ENCODE peak calls at places on chromosomes 6 and 20, in four cellular contexts. H is mucosa of descending colon, O is transverse colon, D is stomach. R is an unnamed sample. For H3K4me1 and H3K36me3, the result is how much of the 10 kb centered on the place peaks cover.

GRCh38 chr6:16396497-16397319 is 158.3 kb downstream of the GMPR start:
- DNase-seq in H (no peak), O (no peak), D (no peak), R (no peak)

GRCh38 chr20:56987992-56988391 is 278.4 kb downstream of the BMP7 start:
- DNase-seq in H (no peak), O (no peak), D (no peak), R (no peak)

GRCh38 chr6:131764350-131764749 is 43.5 kb upstream of the ENPP1 start:
- DNase-seq in H (no peak), O (no peak), D (no peak), R (no peak)

GRCh38 chr20:63090682-63091571 is 84.2 kb upstream of the BHLHE23 start:
- DNase-seq in H (no peak), O (peak), D (no peak), R (no peak)

GRCh38 chr6:44237813-44238433 is 9.0 kb upstream of the HSP90AB1 start:
- DNase-seq in H (peak), O (peak), D (peak), R (peak)

GRCh38 chr6:81812416-81812815 is 59.9 kb upstream of the TENT5A start:
- DNase-seq in H (no peak), O (no peak), D (no peak), R (no peak)

GRCh38 chr6:63441266-63441956 is 121.6 kb upstream of the LGSN start:
- DNase-seq in H (no peak), O (no peak), D (no peak), R (no peak)

GRCh38 chr6:87274660-87275273 is 47.6 kb upstream of the SMIM8 start:
- DNase-seq in H (peak), O (no peak), D (no peak), R (peak)

GRCh38 chr6:33375143-33375649 is 16.4 kb upstream of the KIFC1 start:
- DNase-seq in H (peak), O (peak), D (peak), R (peak)

GRCh38 chr20:35387334-35387733 is 24.4 kb downstream of the UQCC1 start:
- DNase-seq in H (no peak), O (no peak), D (no peak), R (no peak)

GRCh38 chr20:44849712-44850111 is 35.8 kb upstream of the YWHAB start:
- DNase-seq in H (no peak), O (no peak), D (no peak), R (no peak)

DNA sequence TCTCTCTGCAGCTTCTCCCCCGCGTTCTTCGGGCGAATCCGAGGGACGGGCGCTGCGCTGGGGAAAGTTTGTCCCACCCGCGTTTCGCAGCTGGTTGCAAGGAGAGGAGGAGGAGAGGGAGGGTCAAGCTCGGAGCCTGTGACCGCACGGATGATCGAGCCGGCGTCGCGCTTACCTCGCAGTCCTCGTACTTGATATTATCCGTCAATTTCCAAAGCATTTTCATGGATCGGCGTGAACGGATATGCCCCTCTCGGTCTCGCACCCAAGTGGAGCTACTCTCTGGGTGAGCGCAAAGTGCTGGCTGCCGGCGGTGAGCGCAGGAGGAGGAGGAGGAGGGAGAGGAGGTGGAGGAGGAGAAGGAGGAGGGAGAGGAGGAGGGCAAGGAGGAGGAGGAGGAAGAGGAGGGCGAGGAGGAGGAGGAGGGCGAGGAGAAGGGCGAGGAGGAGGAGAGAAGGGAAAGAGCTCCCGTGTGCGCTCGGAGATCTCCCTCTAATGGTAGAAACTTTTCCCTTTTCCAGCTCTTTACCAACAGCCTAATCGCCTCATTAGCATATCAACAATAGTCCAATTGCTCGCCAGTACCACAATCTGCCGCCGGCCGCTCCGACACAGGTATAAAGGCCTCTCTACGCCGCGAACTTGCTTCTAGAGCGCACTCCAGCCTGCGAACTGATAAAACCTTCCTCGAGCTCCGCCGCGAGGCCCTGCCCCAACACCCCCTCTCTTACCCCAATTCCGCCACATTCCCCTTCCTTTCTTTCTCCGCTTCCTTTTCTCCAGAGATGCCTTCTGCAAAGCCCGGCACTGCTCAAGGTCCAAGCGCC is at the start of gene TFAP2A:
- DNase-seq in H (no peak), O (no peak), D (no peak), R (peak)
- TF ChIP-seq CTCF in H (no peak), O (no peak), D (no peak), R (peak)

DNA sequence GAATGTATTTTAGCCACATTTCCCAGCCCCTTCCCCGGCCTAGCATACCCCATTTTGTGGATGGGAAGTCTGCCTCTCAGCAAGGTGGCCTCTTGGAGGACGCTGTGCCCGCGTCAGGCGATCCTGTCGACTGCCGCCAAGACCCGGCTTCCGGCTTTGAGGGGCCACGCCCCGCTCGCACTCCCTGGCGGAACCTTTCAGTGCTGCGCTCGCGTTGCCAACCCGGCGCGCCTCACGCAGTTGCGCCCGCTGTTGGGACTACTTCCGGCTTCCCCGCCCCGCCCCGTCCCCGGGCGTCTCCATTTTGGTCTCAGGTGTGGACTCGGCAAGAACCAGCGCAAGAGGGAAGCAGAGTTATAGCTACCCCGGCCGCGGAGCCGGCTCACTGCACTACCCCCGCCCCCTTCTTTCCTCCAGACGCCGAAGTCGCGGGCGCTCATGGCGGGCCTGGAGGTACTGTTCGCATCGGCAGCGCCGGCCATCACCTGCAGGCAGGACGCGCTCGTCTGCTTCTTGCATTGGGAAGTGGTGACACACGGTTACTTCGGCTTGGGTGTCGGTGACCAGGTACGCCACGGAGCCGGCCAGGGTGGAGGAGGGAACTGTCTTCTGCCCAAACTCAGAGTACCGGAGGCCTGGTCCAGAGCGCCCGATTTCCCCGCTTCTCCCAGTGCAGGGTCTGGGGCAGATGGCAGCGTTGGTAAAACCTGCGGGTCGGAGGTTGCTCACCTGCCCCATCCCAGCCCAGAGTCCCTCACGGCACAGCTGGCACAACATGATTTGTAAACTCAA is at the start of gene PSMF1:
- DNase-seq in H (peak), O (peak), D (peak), R (peak)
- H3K4me1 ChIP-seq in H (under half), O (under half), D (half or more), R (under half)

GRCh38 chr6:30341249-30341648 is 3.7 kb upstream of the RPP21 start:
- DNase-seq in H (no peak), O (no peak), D (no peak), R (no peak)

GRCh38 chr6:30341728-30342127 is 3.2 kb upstream of the RPP21 start:
- DNase-seq in H (no peak), O (no peak), D (no peak), R (no peak)

GRCh38 chr6:30344868-30345671 is at the start of gene RPP21:
- DNase-seq in H (peak), O (peak), D (peak), R (peak)

GRCh38 chr6:30344191-30344867 is 627 bp upstream of the RPP21 start:
- DNase-seq in H (no peak), O (no peak), D (no peak), R (no peak)

GRCh38 chr6:30340589-30341054 is 4.3 kb upstream of the RPP21 start:
- DNase-seq in H (no peak), O (no peak), D (no peak), R (no peak)
- H3K36me3 ChIP-seq in H (under half), O (under half), D (half or more), R (under half)

GRCh38 chr6:55528624-55529023 is 50.4 kb downstream of the HMGCLL1 start:
- DNase-seq in H (peak), O (no peak), D (no peak), R (peak)
- TF ChIP-seq CTCF in H (no peak), O (no peak), D (no peak), R (peak)

GRCh38 chr20:36487069-36487468 is 54.2 kb upstream of the MYL9 start:
- DNase-seq in H (no peak), O (no peak), D (no peak), R (no peak)
- H3K4me1 ChIP-seq in H (under half), O (under half), D (half or more), R (under half)

GRCh38 chr20:52840041-52840440 is 132.1 kb upstream of the TSHZ2 start:
- DNase-seq in H (no peak), O (no peak), D (no peak), R (no peak)
- H3K36me3 ChIP-seq in H (under half), O (under half), D (under half), R (under half)